ENCODE peak calls at places on chromosomes 11 and 22, in eight cellular contexts. One of them, this sample, is unnamed.

GRCh38 chr11:105244157-105244820 is 104.7 kb upstream of the CARD18 start:
- DNase-seq in COR-L47: no peak
- DNase-seq in activated T-cell treated with anti-CD3 and anti-CD28 coated beads for 48 hours: no peak
- DNase-seq in activated CD4-positive, alpha-beta T cell treated with anti-CD3 and anti-CD28 coated beads for 24 hours: no peak
- DNase-seq in cerebellar cortex: no peak
- DNase-seq in heart right ventricle: peak
- DNase-seq in substantia nigra: no peak
- DNase-seq in NCI-H69: no peak
- DNase-seq in this sample: no peak

GRCh38 chr11:1234771-1235614 is 12.1 kb downstream of the MUC5B start:
- DNase-seq in cerebellar cortex: no peak
- DNase-seq in heart right ventricle: no peak
- DNase-seq in activated T-cell treated with anti-CD3 and anti-CD28 coated beads for 48 hours: no peak
- DNase-seq in NCI-H69: no peak
- DNase-seq in activated CD4-positive, alpha-beta T cell treated with anti-CD3 and anti-CD28 coated beads for 24 hours: no peak
- DNase-seq in substantia nigra: no peak
- DNase-seq in COR-L47: no peak
- DNase-seq in this sample: peak

GRCh38 chr22:22709719-22710445 is 65.5 kb downstream of the GGTLC2 start:
- DNase-seq in activated CD4-positive, alpha-beta T cell treated with anti-CD3 and anti-CD28 coated beads for 24 hours: no peak
- DNase-seq in cerebellar cortex: peak
- DNase-seq in heart right ventricle: no peak
- DNase-seq in activated T-cell treated with anti-CD3 and anti-CD28 coated beads for 48 hours: no peak
- DNase-seq in COR-L47: no peak
- DNase-seq in NCI-H69: peak
- DNase-seq in substantia nigra: no peak
- DNase-seq in this sample: no peak

GRCh38 chr22:36350751-36351594 is 36.8 kb downstream of the MYH9 start:
- DNase-seq in COR-L47: no peak
- DNase-seq in NCI-H69: peak
- DNase-seq in cerebellar cortex: no peak
- DNase-seq in activated T-cell treated with anti-CD3 and anti-CD28 coated beads for 48 hours: no peak
- DNase-seq in activated CD4-positive, alpha-beta T cell treated with anti-CD3 and anti-CD28 coated beads for 24 hours: no peak
- DNase-seq in substantia nigra: peak
- DNase-seq in heart right ventricle: no peak
- DNase-seq in this sample: no peak

GRCh38 chr11:104435498-104435897 is 271.6 kb upstream of the PDGFD start:
- DNase-seq in substantia nigra: no peak
- DNase-seq in COR-L47: no peak
- DNase-seq in activated T-cell treated with anti-CD3 and anti-CD28 coated beads for 48 hours: no peak
- DNase-seq in heart right ventricle: no peak
- DNase-seq in activated CD4-positive, alpha-beta T cell treated with anti-CD3 and anti-CD28 coated beads for 24 hours: no peak
- DNase-seq in NCI-H69: no peak
- DNase-seq in cerebellar cortex: no peak
- DNase-seq in this sample: no peak

GRCh38 chr11:117839234-117839882 is 14.8 kb upstream of the FXYD2 start:
- DNase-seq in NCI-H69: no peak
- DNase-seq in cerebellar cortex: no peak
- DNase-seq in COR-L47: no peak
- DNase-seq in substantia nigra: no peak
- DNase-seq in activated CD4-positive, alpha-beta T cell treated with anti-CD3 and anti-CD28 coated beads for 24 hours: no peak
- DNase-seq in activated T-cell treated with anti-CD3 and anti-CD28 coated beads for 48 hours: no peak
- DNase-seq in heart right ventricle: peak
- DNase-seq in this sample: peak

GRCh38 chr22:49724030-49724892 is 103.4 kb downstream of the BRD1 start:
- DNase-seq in activated CD4-positive, alpha-beta T cell treated with anti-CD3 and anti-CD28 coated beads for 24 hours: peak
- DNase-seq in COR-L47: peak
- DNase-seq in activated T-cell treated with anti-CD3 and anti-CD28 coated beads for 48 hours: peak
- DNase-seq in cerebellar cortex: no peak
- DNase-seq in substantia nigra: no peak
- DNase-seq in heart right ventricle: no peak
- DNase-seq in NCI-H69: peak
- DNase-seq in this sample: no peak

GRCh38 chr11:41461057-41461681 is 1.7 kb upstream of the LRRC4C start:
- DNase-seq in activated T-cell treated with anti-CD3 and anti-CD28 coated beads for 48 hours: no peak
- DNase-seq in cerebellar cortex: peak
- DNase-seq in heart right ventricle: no peak
- DNase-seq in activated CD4-positive, alpha-beta T cell treated with anti-CD3 and anti-CD28 coated beads for 24 hours: no peak
- DNase-seq in COR-L47: no peak
- DNase-seq in substantia nigra: no peak
- DNase-seq in NCI-H69: peak
- DNase-seq in this sample: no peak

GRCh38 chr11:123170929-123171328 is 24.1 kb downstream of the CLMP start:
- DNase-seq in activated CD4-positive, alpha-beta T cell treated with anti-CD3 and anti-CD28 coated beads for 24 hours: no peak
- DNase-seq in activated T-cell treated with anti-CD3 and anti-CD28 coated beads for 48 hours: no peak
- DNase-seq in NCI-H69: no peak
- DNase-seq in heart right ventricle: no peak
- DNase-seq in cerebellar cortex: no peak
- DNase-seq in COR-L47: no peak
- DNase-seq in substantia nigra: no peak
- DNase-seq in this sample: no peak

GRCh38 chr11:35418282-35418846 is 994 bp downstream of the SLC1A2 start:
- DNase-seq in substantia nigra: peak
- DNase-seq in activated T-cell treated with anti-CD3 and anti-CD28 coated beads for 48 hours: no peak
- DNase-seq in heart right ventricle: no peak
- DNase-seq in NCI-H69: peak
- DNase-seq in COR-L47: peak
- DNase-seq in activated CD4-positive, alpha-beta T cell treated with anti-CD3 and anti-CD28 coated beads for 24 hours: no peak
- DNase-seq in cerebellar cortex: peak
- DNase-seq in this sample: no peak

GRCh38 chr11:61587541-61587941 is 6.7 kb upstream of the SYT7 start:
- DNase-seq in heart right ventricle: peak
- DNase-seq in cerebellar cortex: no peak
- DNase-seq in substantia nigra: no peak
- DNase-seq in activated T-cell treated with anti-CD3 and anti-CD28 coated beads for 48 hours: no peak
- DNase-seq in activated CD4-positive, alpha-beta T cell treated with anti-CD3 and anti-CD28 coated beads for 24 hours: peak
- DNase-seq in NCI-H69: peak
- DNase-seq in COR-L47: no peak
- DNase-seq in this sample: no peak

GRCh38 chr11:95891423-95892177 is 32.3 kb downstream of the MTMR2 start:
- DNase-seq in activated CD4-positive, alpha-beta T cell treated with anti-CD3 and anti-CD28 coated beads for 24 hours: no peak
- DNase-seq in COR-L47: no peak
- DNase-seq in substantia nigra: no peak
- DNase-seq in heart right ventricle: no peak
- DNase-seq in cerebellar cortex: no peak
- DNase-seq in activated T-cell treated with anti-CD3 and anti-CD28 coated beads for 48 hours: no peak
- DNase-seq in NCI-H69: no peak
- DNase-seq in this sample: no peak

GRCh38 chr22:29014773-29015172 is 46.9 kb downstream of the C22orf31 start:
- DNase-seq in activated CD4-positive, alpha-beta T cell treated with anti-CD3 and anti-CD28 coated beads for 24 hours: no peak
- DNase-seq in NCI-H69: no peak
- DNase-seq in heart right ventricle: no peak
- DNase-seq in cerebellar cortex: no peak
- DNase-seq in activated T-cell treated with anti-CD3 and anti-CD28 coated beads for 48 hours: no peak
- DNase-seq in COR-L47: no peak
- DNase-seq in substantia nigra: no peak
- DNase-seq in this sample: no peak

GRCh38 chr11:70742553-70743291 is 344.4 kb downstream of the CTTN start:
- DNase-seq in activated T-cell treated with anti-CD3 and anti-CD28 coated beads for 48 hours: no peak
- DNase-seq in heart right ventricle: no peak
- DNase-seq in substantia nigra: no peak
- DNase-seq in NCI-H69: peak
- DNase-seq in COR-L47: no peak
- DNase-seq in activated CD4-positive, alpha-beta T cell treated with anti-CD3 and anti-CD28 coated beads for 24 hours: no peak
- DNase-seq in cerebellar cortex: no peak
- DNase-seq in this sample: peak

GRCh38 chr22:32226236-32227119 is 21.6 kb upstream of the RFPL2 start:
- DNase-seq in heart right ventricle: no peak
- DNase-seq in cerebellar cortex: no peak
- DNase-seq in COR-L47: no peak
- DNase-seq in activated T-cell treated with anti-CD3 and anti-CD28 coated beads for 48 hours: no peak
- DNase-seq in activated CD4-positive, alpha-beta T cell treated with anti-CD3 and anti-CD28 coated beads for 24 hours: no peak
- DNase-seq in substantia nigra: no peak
- DNase-seq in NCI-H69: peak
- DNase-seq in this sample: no peak